ENCODE peak calls at places on chromosomes 16 and 17, in ten cellular contexts. One of them, this sample, is unnamed.
A peak's percentile ranks its signal among the peaks of the same experiment; 100 is the strongest.

GRCh38 chr16:53071748-53072301 is 17.0 kb downstream of the CHD9 start:
- DNase-seq in caudate nucleus: no peak
- DNase-seq in neural progenitor cell: no peak
- DNase-seq in T-helper 9 cell: no peak
- DNase-seq in GM04504: no peak
- DNase-seq in tibial artery: peak; percentile 72
- DNase-seq in NCI-H460: no peak
- DNase-seq in pons: no peak
- DNase-seq in stimulated activated CD4-positive, alpha-beta T cell treated with anti-CD3 and anti-CD28 coated beads, Interleukin-1b, Interleukin-23, amount 100 ng/mL, for 24 hours: no peak
- DNase-seq in type B pancreatic cell: no peak
- DNase-seq in this sample: peak; percentile 40

GRCh38 chr17:82496529-82497434 is 22.8 kb upstream of the FOXK2 start:
- DNase-seq in caudate nucleus: no peak
- DNase-seq in neural progenitor cell: peak; percentile 95
- DNase-seq in T-helper 9 cell: peak; percentile 84
- DNase-seq in GM04504: peak; percentile 84
- DNase-seq in tibial artery: peak; percentile 99
- DNase-seq in NCI-H460: peak; percentile 86
- DNase-seq in pons: peak; percentile 93
- DNase-seq in stimulated activated CD4-positive, alpha-beta T cell treated with anti-CD3 and anti-CD28 coated beads, Interleukin-1b, Interleukin-23, amount 100 ng/mL, for 24 hours: peak; percentile 88
- DNase-seq in type B pancreatic cell: peak; percentile 97
- DNase-seq in this sample: peak; percentile 86

GRCh38 chr16:138049-138417 is 440 bp downstream of the NPRL3 start:
- DNase-seq in caudate nucleus: no peak
- DNase-seq in neural progenitor cell: peak; percentile 81
- DNase-seq in T-helper 9 cell: peak; percentile 21
- DNase-seq in GM04504: no peak
- DNase-seq in tibial artery: peak; percentile 69
- DNase-seq in NCI-H460: no peak
- DNase-seq in pons: no peak
- DNase-seq in stimulated activated CD4-positive, alpha-beta T cell treated with anti-CD3 and anti-CD28 coated beads, Interleukin-1b, Interleukin-23, amount 100 ng/mL, for 24 hours: no peak
- DNase-seq in type B pancreatic cell: peak; percentile 76
- DNase-seq in this sample: no peak

GRCh38 chr16:17831330-17831729 is 360.6 kb upstream of the XYLT1 start:
- DNase-seq in caudate nucleus: no peak
- DNase-seq in neural progenitor cell: peak; percentile 26
- DNase-seq in T-helper 9 cell: no peak
- DNase-seq in GM04504: no peak
- DNase-seq in tibial artery: no peak
- DNase-seq in NCI-H460: peak; percentile 11
- DNase-seq in pons: no peak
- DNase-seq in stimulated activated CD4-positive, alpha-beta T cell treated with anti-CD3 and anti-CD28 coated beads, Interleukin-1b, Interleukin-23, amount 100 ng/mL, for 24 hours: no peak
- DNase-seq in type B pancreatic cell: no peak
- DNase-seq in this sample: no peak

GRCh38 chr16:83581994-83582747 is 225.6 kb upstream of the HSBP1 start:
- DNase-seq in caudate nucleus: no peak
- DNase-seq in neural progenitor cell: no peak
- DNase-seq in T-helper 9 cell: no peak
- DNase-seq in GM04504: no peak
- DNase-seq in tibial artery: no peak
- DNase-seq in NCI-H460: no peak
- DNase-seq in pons: no peak
- DNase-seq in stimulated activated CD4-positive, alpha-beta T cell treated with anti-CD3 and anti-CD28 coated beads, Interleukin-1b, Interleukin-23, amount 100 ng/mL, for 24 hours: no peak
- DNase-seq in type B pancreatic cell: no peak
- DNase-seq in this sample: no peak

GRCh38 chr17:42221886-42222745 is 27.8 kb upstream of the GHDC start:
- DNase-seq in caudate nucleus: no peak
- DNase-seq in neural progenitor cell: peak; percentile 71
- DNase-seq in T-helper 9 cell: peak; percentile 45
- DNase-seq in GM04504: peak; percentile 13
- DNase-seq in tibial artery: no peak
- DNase-seq in NCI-H460: peak; percentile 44
- DNase-seq in pons: peak; percentile 54
- DNase-seq in stimulated activated CD4-positive, alpha-beta T cell treated with anti-CD3 and anti-CD28 coated beads, Interleukin-1b, Interleukin-23, amount 100 ng/mL, for 24 hours: peak; percentile 34
- DNase-seq in type B pancreatic cell: no peak
- DNase-seq in this sample: no peak

GRCh38 chr17:31321971-31322370 is 549 bp upstream of the EVI2A start:
- DNase-seq in caudate nucleus: no peak
- DNase-seq in neural progenitor cell: no peak
- DNase-seq in T-helper 9 cell: no peak
- DNase-seq in GM04504: no peak
- DNase-seq in tibial artery: no peak
- DNase-seq in NCI-H460: no peak
- DNase-seq in pons: no peak
- DNase-seq in stimulated activated CD4-positive, alpha-beta T cell treated with anti-CD3 and anti-CD28 coated beads, Interleukin-1b, Interleukin-23, amount 100 ng/mL, for 24 hours: no peak
- DNase-seq in type B pancreatic cell: no peak
- DNase-seq in this sample: no peak

GRCh38 chr17:34308376-34308775 is 10.9 kb upstream of the CCL8 start:
- DNase-seq in caudate nucleus: no peak
- DNase-seq in neural progenitor cell: no peak
- DNase-seq in T-helper 9 cell: no peak
- DNase-seq in GM04504: no peak
- DNase-seq in tibial artery: no peak
- DNase-seq in NCI-H460: no peak
- DNase-seq in pons: no peak
- DNase-seq in stimulated activated CD4-positive, alpha-beta T cell treated with anti-CD3 and anti-CD28 coated beads, Interleukin-1b, Interleukin-23, amount 100 ng/mL, for 24 hours: no peak
- DNase-seq in type B pancreatic cell: no peak
- DNase-seq in this sample: no peak

GRCh38 chr17:35082073-35082657 is 18.7 kb upstream of the RFFL start:
- DNase-seq in caudate nucleus: no peak
- DNase-seq in neural progenitor cell: no peak
- DNase-seq in T-helper 9 cell: no peak
- DNase-seq in GM04504: peak; percentile 58
- DNase-seq in tibial artery: no peak
- DNase-seq in NCI-H460: no peak
- DNase-seq in pons: peak; percentile 70
- DNase-seq in stimulated activated CD4-positive, alpha-beta T cell treated with anti-CD3 and anti-CD28 coated beads, Interleukin-1b, Interleukin-23, amount 100 ng/mL, for 24 hours: no peak
- DNase-seq in type B pancreatic cell: no peak
- DNase-seq in this sample: no peak

GRCh38 chr17:47981462-47981861 is 10.5 kb downstream of the CDK5RAP3 start:
- DNase-seq in caudate nucleus: no peak
- DNase-seq in neural progenitor cell: no peak
- DNase-seq in T-helper 9 cell: no peak
- DNase-seq in GM04504: no peak
- DNase-seq in tibial artery: no peak
- DNase-seq in NCI-H460: no peak
- DNase-seq in pons: no peak
- DNase-seq in stimulated activated CD4-positive, alpha-beta T cell treated with anti-CD3 and anti-CD28 coated beads, Interleukin-1b, Interleukin-23, amount 100 ng/mL, for 24 hours: no peak
- DNase-seq in type B pancreatic cell: no peak
- DNase-seq in this sample: no peak

GRCh38 chr16:27602103-27602502 is 52.2 kb downstream of the KATNIP start:
- DNase-seq in caudate nucleus: no peak
- DNase-seq in neural progenitor cell: no peak
- DNase-seq in T-helper 9 cell: no peak
- DNase-seq in GM04504: no peak
- DNase-seq in tibial artery: no peak
- DNase-seq in NCI-H460: no peak
- DNase-seq in pons: no peak
- DNase-seq in stimulated activated CD4-positive, alpha-beta T cell treated with anti-CD3 and anti-CD28 coated beads, Interleukin-1b, Interleukin-23, amount 100 ng/mL, for 24 hours: no peak
- DNase-seq in type B pancreatic cell: no peak
- DNase-seq in this sample: no peak

GRCh38 chr16:82715833-82716232 is 89.1 kb downstream of the CDH13 start:
- DNase-seq in caudate nucleus: no peak
- DNase-seq in neural progenitor cell: no peak
- DNase-seq in T-helper 9 cell: no peak
- DNase-seq in GM04504: no peak
- DNase-seq in tibial artery: no peak
- DNase-seq in NCI-H460: no peak
- DNase-seq in pons: no peak
- DNase-seq in stimulated activated CD4-positive, alpha-beta T cell treated with anti-CD3 and anti-CD28 coated beads, Interleukin-1b, Interleukin-23, amount 100 ng/mL, for 24 hours: no peak
- DNase-seq in type B pancreatic cell: no peak
- DNase-seq in this sample: no peak